ENCODE peak calls at places on chromosomes 13 and 19, in six cellular contexts. F is IMR-90, Z is neural progenitor cell, B is thoracic aorta, D is neural crest cell, U is HFF-Myc. H is an unnamed sample.

GRCh38 chr19:18290250-18291018 is 9.0 kb upstream of the JUND start:
- DNase-seq in D (no peak), Z (no peak), F (peak), B (no peak), U (no peak), H (no peak)

GRCh38 chr19:18274776-18275356 is 614 bp upstream of the IQCN start:
- DNase-seq in Z (no peak), D (no peak), F (peak), U (no peak), B (peak), H (peak)

GRCh38 chr19:54448037-54448773 is 794 bp upstream of the LENG8 start:
- DNase-seq in Z (peak), F (peak), D (peak), B (no peak), U (no peak), H (no peak)

GRCh38 chr19:751501-752341 is 809 bp downstream of the MISP start:
- DNase-seq in B (no peak), Z (no peak), D (no peak), U (no peak), F (peak), H (peak)

GRCh38 chr13:41925014-41925413 is 35.9 kb downstream of the VWA8 start:
- DNase-seq in Z (no peak), F (no peak), B (no peak), U (no peak), D (no peak), H (no peak)

GRCh38 chr13:34867590-34867989 is 74.5 kb upstream of the NBEA start:
- DNase-seq in Z (no peak), D (no peak), F (peak), B (no peak), U (peak), H (no peak)

GRCh38 chr13:99640260-99640659 is 139.0 kb downstream of the TM9SF2 start:
- DNase-seq in F (no peak), Z (no peak), D (no peak), B (no peak), U (no peak), H (no peak)

GRCh38 chr13:41196620-41197019 is 2.3 kb upstream of the KBTBD7 start:
- DNase-seq in Z (no peak), B (no peak), D (no peak), F (no peak), U (no peak), H (no peak)

GRCh38 chr19:9431475-9431874 is 3.9 kb downstream of the ZNF266 start:
- DNase-seq in U (no peak), F (peak), B (no peak), D (peak), Z (peak), H (no peak)

GRCh38 chr13:38954291-38954690 is 36.3 kb downstream of the STOML3 start:
- DNase-seq in B (no peak), D (no peak), F (no peak), U (no peak), Z (no peak), H (no peak)

GRCh38 chr19:37251308-37252229 is 33.6 kb downstream of the ZNF383 start:
- DNase-seq in F (peak), D (no peak), U (peak), Z (no peak), B (peak), H (peak)

GRCh38 chr13:33611016-33611805 is 206.7 kb upstream of the RFC3 start:
- DNase-seq in B (peak), D (peak), Z (peak), U (no peak), F (peak), H (peak)

GRCh38 chr13:93180376-93180966 is 46.1 kb upstream of the GPC6 start:
- DNase-seq in U (no peak), F (peak), D (no peak), Z (no peak), B (no peak), H (no peak)

GRCh38 chr13:114112826-114113322 is 19.5 kb downstream of the RASA3 start:
- DNase-seq in F (no peak), Z (peak), D (no peak), U (no peak), B (no peak), H (no peak)

GRCh38 chr13:26558912-26559485 is 1.5 kb downstream of the WASF3 start:
- DNase-seq in Z (peak), F (no peak), U (no peak), B (no peak), D (no peak), H (no peak)

GRCh38 chr13:26062853-26063444 is 11.1 kb upstream of the SHISA2 start:
- DNase-seq in Z (peak), F (peak), B (no peak), U (peak), D (peak), H (peak)

GRCh38 chr13:20305587-20305986 is 73.5 kb upstream of the GJB6 start:
- DNase-seq in D (no peak), Z (no peak), F (no peak), U (no peak), B (no peak), H (no peak)
- TF ChIP-seq CTCF in D (no peak), Z (peak), F (no peak), U (peak), B (no peak), H (no peak)

DNA sequence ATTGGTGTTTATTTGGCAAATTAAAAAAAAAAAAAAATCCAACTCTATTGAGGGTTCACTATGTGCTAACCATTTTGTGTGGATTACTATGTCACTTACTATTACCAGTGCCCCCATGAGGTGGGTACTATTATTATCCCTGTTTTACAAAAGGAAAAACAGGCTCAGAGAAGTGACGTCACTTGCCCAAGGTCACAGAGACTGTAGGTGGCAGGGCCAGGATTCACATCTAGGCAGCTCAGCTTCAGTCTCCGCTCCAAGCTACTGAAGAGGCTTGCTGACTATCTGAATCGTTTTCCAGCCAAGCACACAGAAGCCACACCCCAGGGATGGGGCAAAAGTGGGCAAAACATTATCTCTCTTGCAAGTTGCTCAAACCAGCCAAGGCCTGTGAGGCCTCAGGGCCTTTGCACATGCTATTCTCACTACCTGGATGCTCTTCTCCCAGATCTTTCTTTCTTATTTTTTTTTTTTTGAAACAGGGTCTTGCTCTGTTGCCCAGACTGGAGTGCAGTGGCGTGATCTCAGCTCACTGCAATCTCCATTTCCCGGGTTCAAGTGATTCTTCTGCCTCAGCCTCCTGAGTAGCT is 4.8 kb upstream of the ANGPTL8 start:
- DNase-seq in Z (no peak), U (no peak), F (no peak), D (no peak), B (no peak), H (no peak)
- TF ChIP-seq CTCF in Z (no peak), U (no peak), F (no peak), D (no peak), B (no peak), H (no peak)

GRCh38 chr19:11106477-11106876 is 17.2 kb downstream of the LDLR start:
- DNase-seq in D (no peak), F (no peak), B (no peak), U (no peak), Z (no peak), H (no peak)
- TF ChIP-seq CTCF in D (no peak), F (no peak), B (no peak), U (no peak), Z (no peak), H (no peak)

GRCh38 chr19:57656346-57656745 is 12.4 kb upstream of the ZSCAN4 start:
- DNase-seq in Z (no peak), U (no peak), D (no peak), B (no peak), F (no peak), H (no peak)

GRCh38 chr19:57653689-57654088 is 15.0 kb upstream of the ZSCAN4 start:
- DNase-seq in B (no peak), F (no peak), U (no peak), Z (no peak), D (no peak), H (no peak)

GRCh38 chr19:57648336-57649003 is 15.5 kb downstream of the ZNF211 start:
- DNase-seq in F (no peak), B (no peak), Z (no peak), D (no peak), U (no peak), H (no peak)

GRCh38 chr19:57655443-57655842 is 13.3 kb upstream of the ZSCAN4 start:
- DNase-seq in U (no peak), B (no peak), F (no peak), D (no peak), Z (no peak), H (no peak)

DNA sequence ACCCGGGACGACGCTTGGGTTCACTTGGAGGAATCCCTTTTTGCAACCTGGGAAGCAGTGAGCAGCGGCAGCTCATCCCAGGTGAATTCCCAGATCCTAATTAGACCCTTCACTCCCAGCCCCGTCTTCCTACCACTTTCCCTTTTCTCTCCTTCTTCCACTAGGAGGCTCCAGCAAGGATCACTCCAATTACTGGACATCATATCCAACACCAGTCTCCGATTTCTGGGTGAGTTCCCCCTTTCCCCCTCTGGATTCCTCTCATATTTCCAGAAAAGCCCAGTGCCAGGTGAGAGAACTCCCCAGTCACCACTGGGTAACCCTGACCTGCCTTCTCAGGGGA is 17.1 kb upstream of the ZSCAN4 start:
- DNase-seq in U (no peak), B (no peak), F (no peak), D (no peak), Z (peak), H (no peak)
- TF ChIP-seq CTCF in U (peak), B (no peak), F (no peak), D (no peak), Z (peak), H (no peak)

GRCh38 chr13:19587635-19588300 is 26.4 kb upstream of the TPTE2 start:
- DNase-seq in B (no peak), U (no peak), D (no peak), Z (no peak), F (peak), H (no peak)
- TF ChIP-seq CTCF in B (no peak), U (peak), D (peak), Z (peak), F (peak), H (peak)

DNA sequence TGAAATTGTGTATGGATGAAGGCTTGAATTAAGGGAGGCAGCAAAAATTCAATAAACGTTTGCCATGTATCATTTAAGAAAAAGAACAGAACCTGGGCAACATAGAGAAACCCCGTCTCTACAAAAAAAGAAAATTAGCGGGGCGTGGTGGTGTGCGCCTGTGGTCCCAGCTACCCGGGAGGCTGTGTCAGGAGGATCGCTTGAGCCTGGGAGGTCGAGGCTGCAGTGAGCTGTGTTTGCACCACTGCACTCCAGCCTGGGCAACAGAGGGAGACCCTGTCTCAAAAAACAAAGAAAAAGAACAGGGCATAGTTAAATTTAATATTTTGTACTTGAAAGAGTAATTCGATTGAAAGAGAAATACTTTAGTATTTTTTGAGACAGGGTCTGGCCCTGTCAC is 1.4 kb downstream of the UBA2 start:
- DNase-seq in U (no peak), B (no peak), F (no peak), Z (no peak), D (no peak), H (no peak)
- TF ChIP-seq CTCF in U (no peak), B (no peak), F (no peak), Z (no peak), D (no peak), H (no peak)

GRCh38 chr13:52447354-52447753 is 3.1 kb downstream of the VPS36 start:
- DNase-seq in B (no peak), U (no peak), D (no peak), F (peak), Z (no peak), H (no peak)

GRCh38 chr13:52446265-52446664 is 4.2 kb downstream of the VPS36 start:
- DNase-seq in U (no peak), D (no peak), F (no peak), Z (no peak), B (no peak), H (no peak)

GRCh38 chr13:52450012-52450792 is at the start of gene VPS36:
- DNase-seq in Z (peak), B (peak), F (peak), D (peak), U (peak), H (peak)

GRCh38 chr13:52449323-52450011 is 967 bp downstream of the VPS36 start:
- DNase-seq in U (no peak), B (no peak), F (no peak), Z (no peak), D (no peak), H (no peak)

DNA sequence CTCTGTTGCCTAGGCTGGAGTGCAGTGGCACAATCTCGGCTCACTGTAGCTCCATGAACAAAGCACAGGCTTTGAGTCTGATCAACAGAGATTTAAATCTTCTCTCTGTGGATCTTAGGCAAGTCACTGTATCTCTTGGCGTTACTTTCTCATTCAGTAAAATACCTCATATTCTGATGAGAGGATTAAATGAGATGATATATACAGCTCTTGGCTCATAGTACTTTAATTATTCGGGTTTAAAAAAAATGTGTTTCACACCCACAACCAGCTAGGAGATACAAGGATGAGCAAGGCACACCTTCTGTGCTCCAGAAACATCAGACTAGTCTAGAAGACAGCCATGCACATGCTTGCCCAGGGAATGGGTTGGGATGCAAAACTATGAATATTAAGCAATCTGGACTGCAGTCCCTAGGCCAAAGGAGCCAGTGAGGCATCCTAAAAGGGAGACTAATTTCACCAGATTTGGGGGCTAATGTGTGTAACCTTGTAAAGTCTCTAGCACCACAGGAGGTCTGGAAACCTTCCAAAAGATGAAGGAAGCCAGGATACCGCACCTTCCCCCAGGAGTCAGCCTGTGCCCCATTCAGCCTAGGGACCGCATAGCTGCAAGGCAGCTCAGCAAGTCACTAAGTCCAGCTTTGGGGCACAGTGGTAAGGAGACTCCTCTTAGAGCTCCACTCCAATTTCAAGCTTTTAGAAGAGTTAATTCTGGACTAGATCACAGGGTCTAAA is 2.5 kb downstream of the VPS36 start:
- DNase-seq in U (no peak), F (no peak), B (no peak), Z (peak), D (no peak), H (no peak)
- TF ChIP-seq CTCF in U (no peak), F (no peak), B (no peak), Z (no peak), D (no peak), H (no peak)

DNA sequence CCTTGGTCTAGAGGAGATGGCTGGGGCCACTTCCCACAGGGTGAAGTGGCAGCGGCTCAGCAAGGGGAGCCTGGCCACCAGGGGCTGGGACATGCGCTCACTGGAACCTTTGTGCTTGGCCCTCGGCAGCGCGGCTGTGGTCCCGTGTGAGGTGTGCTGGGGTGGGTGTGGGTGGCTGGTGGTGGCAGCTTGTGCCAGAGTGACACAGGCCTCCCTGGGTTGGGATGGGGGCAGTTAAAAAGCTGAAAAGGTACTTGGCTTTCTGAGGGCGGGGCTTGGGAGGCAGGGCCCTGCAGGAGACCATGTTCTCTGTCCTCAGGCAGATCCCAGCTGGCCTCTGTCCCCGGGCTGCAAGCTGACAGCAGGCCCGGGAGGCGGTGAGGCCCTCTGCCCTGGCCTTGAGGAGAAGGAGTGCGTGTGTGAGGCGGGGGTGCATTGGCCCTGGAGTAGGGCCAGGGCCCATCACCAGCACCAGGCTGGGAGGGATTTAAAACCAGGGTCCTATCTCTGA is 17.3 kb downstream of the MPND start:
- DNase-seq in D (no peak), U (no peak), Z (no peak), F (no peak), B (no peak), H (no peak)
- TF ChIP-seq CTCF in D (no peak), U (no peak), Z (no peak), F (no peak), B (no peak), H (no peak)

DNA sequence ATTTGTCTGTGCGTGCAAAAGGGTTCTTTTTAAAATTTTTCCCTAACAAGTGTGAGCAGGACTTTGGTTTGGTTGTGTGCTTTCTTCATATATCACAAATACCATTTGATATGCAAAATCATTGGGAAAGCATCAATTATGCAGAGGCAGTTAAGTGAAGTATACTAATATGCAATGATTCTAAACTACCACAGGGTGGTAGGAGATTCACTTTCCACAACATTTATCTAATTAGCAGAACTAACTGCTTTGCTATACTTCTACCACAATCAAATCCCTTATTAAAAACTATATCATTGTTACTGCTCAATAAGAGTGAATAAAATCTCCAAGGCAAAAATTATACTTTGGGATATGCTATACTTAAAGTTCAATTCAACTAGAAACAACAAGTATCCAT is 2738.9 kb upstream of the PCDH20 start:
- DNase-seq in B (no peak), D (no peak), F (peak), Z (no peak), U (peak), H (no peak)
- TF ChIP-seq CTCF in B (no peak), D (peak), F (peak), Z (peak), U (no peak), H (no peak)

H was measured in AG09319.